ENCODE peak calls at places on chromosomes 5 and 9, in six cellular contexts. U is IMR-90, Y is ovary, W is spleen, N is cardiac muscle cell, L is HCT116. O is an unnamed sample. For H3K4me1 and H3K36me3, the result is how much of the 10 kb centered on the place peaks cover.

GRCh38 chr5:127004721-127005120 is 25.6 kb downstream of the MARCHF3 start:
- DNase-seq in U (no peak), Y (no peak), W (no peak), N (no peak), L (no peak), O (no peak)

GRCh38 chr5:37606632-37607248 is 227.6 kb downstream of the WDR70 start:
- DNase-seq in U (no peak), Y (no peak), W (no peak), N (no peak), L (no peak), O (no peak)

GRCh38 chr9:37430841-37431597 is 8.5 kb downstream of the GRHPR start:
- DNase-seq in U (no peak), Y (no peak), W (no peak), N (peak), L (no peak), O (no peak)

GRCh38 chr5:107668154-107668932 is 2.4 kb downstream of the EFNA5 start:
- DNase-seq in U (no peak), Y (no peak), W (no peak), N (no peak), L (no peak), O (no peak)

GRCh38 chr9:36284226-36284625 is 26.0 kb upstream of the GNE start:
- DNase-seq in U (no peak), Y (no peak), W (no peak), N (no peak), L (no peak), O (no peak)

GRCh38 chr5:111851616-111852015 is 94.6 kb upstream of the NREP start:
- DNase-seq in U (peak), Y (no peak), W (no peak), N (no peak), L (no peak), O (no peak)

GRCh38 chr9:137079401-137079787 is 2.1 kb downstream of the UAP1L1 start:
- DNase-seq in U (no peak), Y (no peak), W (no peak), N (no peak), L (no peak), O (no peak)

GRCh38 chr5:37740331-37741066 is 99.3 kb downstream of the GDNF start:
- DNase-seq in U (peak), Y (no peak), W (no peak), N (peak), L (no peak), O (no peak)

GRCh38 chr5:53027913-53028312 is 38.8 kb downstream of the ITGA2 start:
- DNase-seq in U (peak), Y (no peak), W (no peak), N (peak), L (no peak), O (no peak)

GRCh38 chr9:11356101-11356500 is 743.3 kb upstream of the PTPRD start:
- DNase-seq in U (no peak), Y (no peak), W (no peak), N (no peak), L (no peak), O (no peak)

GRCh38 chr5:5140051-5141010 is at the start of gene ADAMTS16:
- DNase-seq in U (no peak), Y (peak), W (no peak), N (no peak), L (no peak), O (no peak)

GRCh38 chr9:10003047-10003446 is 609.8 kb downstream of the PTPRD start:
- DNase-seq in U (no peak), Y (no peak), W (no peak), N (no peak), L (no peak), O (no peak)

GRCh38 chr9:93894691-93895079 is 60.5 kb downstream of the BARX1 start:
- DNase-seq in U (no peak), Y (no peak), W (peak), N (no peak), L (no peak), O (no peak)

GRCh38 chr5:58933891-58934628 is 351.2 kb downstream of the RAB3C start:
- DNase-seq in U (no peak), Y (no peak), W (no peak), N (no peak), L (no peak), O (peak)

GRCh38 chr5:33558489-33558888 is 117.7 kb downstream of the TARS1 start:
- DNase-seq in U (no peak), Y (no peak), W (no peak), N (peak), L (no peak), O (no peak)

GRCh38 chr9:4781408-4781807 is 11.3 kb upstream of the RCL1 start:
- DNase-seq in U (no peak), Y (no peak), W (no peak), N (no peak), L (no peak), O (no peak)

GRCh38 chr5:138635268-138635667 is 60.1 kb upstream of the HSPA9 start:
- DNase-seq in U (peak), Y (peak), W (no peak), N (peak), L (no peak), O (no peak)

GRCh38 chr9:22103650-22104575 is 94.8 kb upstream of the CDKN2B start:
- DNase-seq in U (peak), Y (no peak), W (no peak), N (peak), L (no peak), O (no peak)

GRCh38 chr9:126398403-126399058 is 71.9 kb downstream of the MVB12B start:
- DNase-seq in U (peak), Y (peak), W (peak), N (peak), L (no peak), O (peak)
- H3K4me1 ChIP-seq in U (under half), Y (under half), W (under half), N (under half), L (under half), O (under half)

DNA sequence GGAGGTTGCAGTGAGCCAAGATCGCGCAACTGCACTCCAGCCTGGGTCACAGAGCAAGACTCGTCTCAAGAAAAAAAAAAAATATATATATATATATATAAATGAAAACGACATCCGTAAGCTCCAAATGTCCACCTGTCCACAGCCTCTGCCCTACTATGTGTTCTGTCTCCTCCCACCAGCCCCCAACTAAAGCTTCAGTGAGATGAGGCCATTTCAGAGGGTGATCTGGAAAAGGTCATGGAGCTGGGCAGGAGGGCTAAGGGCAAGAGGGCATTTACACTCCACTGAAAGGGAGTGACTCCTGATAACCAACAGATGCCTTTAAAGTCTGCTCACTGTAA is 2.4 kb downstream of the SPRY4 start:
- DNase-seq in U (no peak), Y (no peak), W (no peak), N (no peak), L (no peak), O (no peak)
- H3K4me3 ChIP-seq in U (peak), Y (no peak), W (peak), N (no peak), L (peak), O (no peak)

GRCh38 chr9:129864991-129865647 is 29.9 kb downstream of the USP20 start:
- DNase-seq in U (no peak), Y (no peak), W (no peak), N (no peak), L (no peak), O (peak)
- H3K36me3 ChIP-seq in U (under half), Y (under half), W (half or more), N (under half), L (under half), O (under half)

GRCh38 chr9:114156658-114157421 is 1.5 kb downstream of the COL27A1 start:
- DNase-seq in U (peak), Y (peak), W (no peak), N (peak), L (no peak), O (no peak)
- H3K4me1 ChIP-seq in U (under half), Y (under half), W (under half), N (under half), L (under half), O (under half)

DNA sequence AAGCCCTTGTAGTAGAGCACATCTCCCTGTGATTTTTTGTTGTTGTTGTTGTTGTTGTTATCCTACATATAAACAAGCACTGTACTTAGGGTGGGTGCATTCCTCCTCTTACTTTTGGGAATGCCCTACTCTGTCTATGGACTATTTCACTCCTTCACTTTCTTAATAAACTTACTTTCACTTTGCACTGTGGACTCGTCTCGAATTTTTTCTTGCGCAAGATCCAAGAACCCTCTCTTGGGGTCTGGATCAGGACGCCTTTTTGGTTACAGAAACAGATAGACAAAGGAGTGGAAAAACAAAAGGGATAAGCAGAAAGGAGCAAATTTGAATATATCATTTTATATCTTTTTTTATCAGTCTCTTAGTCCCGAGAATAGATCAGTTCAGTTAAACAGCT is 14.4 kb upstream of the PAIP1 start:
- DNase-seq in U (no peak), Y (peak), W (no peak), N (peak), L (no peak), O (no peak)
- H3K4me3 ChIP-seq in U (no peak), Y (peak), W (no peak), N (no peak), L (no peak), O (no peak)